ENCODE peak calls at places on chromosomes 2 and 18, in nine cellular contexts. One of them, this sample, is unnamed.

GRCh38 chr2:29223851-29224692 is 108.9 kb downstream of the CLIP4 start:
- DNase-seq in heart right ventricle: no peak
- DNase-seq in AG04450: peak; percentile 11
- DNase-seq in heart left ventricle: peak; percentile 41
- DNase-seq in lung: peak; percentile 44
- DNase-seq in H9: no peak
- DNase-seq in cardiac muscle cell: no peak
- DNase-seq in CD8-positive, alpha-beta memory T cell: no peak
- DNase-seq in SJSA1: no peak
- DNase-seq in this sample: no peak

GRCh38 chr2:172655091-172655837 is 80.4 kb upstream of the RAPGEF4 start:
- DNase-seq in heart right ventricle: no peak
- DNase-seq in AG04450: peak; percentile 72
- DNase-seq in heart left ventricle: no peak
- DNase-seq in lung: no peak
- DNase-seq in H9: no peak
- DNase-seq in cardiac muscle cell: no peak
- DNase-seq in CD8-positive, alpha-beta memory T cell: no peak
- DNase-seq in SJSA1: peak; percentile 50
- DNase-seq in this sample: no peak

GRCh38 chr2:120771556-120772208 is 36.0 kb downstream of the GLI2 start:
- DNase-seq in heart right ventricle: peak; percentile 45
- DNase-seq in AG04450: peak; percentile 72
- DNase-seq in heart left ventricle: no peak
- DNase-seq in lung: no peak
- DNase-seq in H9: no peak
- DNase-seq in cardiac muscle cell: no peak
- DNase-seq in CD8-positive, alpha-beta memory T cell: no peak
- DNase-seq in SJSA1: peak; percentile 94
- DNase-seq in this sample: no peak

GRCh38 chr2:72824224-72824842 is 1.5 kb downstream of the EXOC6B start:
- DNase-seq in heart right ventricle: no peak
- DNase-seq in AG04450: no peak
- DNase-seq in heart left ventricle: no peak
- DNase-seq in lung: no peak
- DNase-seq in H9: no peak
- DNase-seq in cardiac muscle cell: no peak
- DNase-seq in CD8-positive, alpha-beta memory T cell: no peak
- DNase-seq in SJSA1: no peak
- DNase-seq in this sample: no peak

GRCh38 chr2:8628870-8629209 is 53.0 kb upstream of the ID2 start:
- DNase-seq in heart right ventricle: no peak
- DNase-seq in AG04450: no peak
- DNase-seq in heart left ventricle: no peak
- DNase-seq in lung: no peak
- DNase-seq in H9: no peak
- DNase-seq in cardiac muscle cell: no peak
- DNase-seq in CD8-positive, alpha-beta memory T cell: no peak
- DNase-seq in SJSA1: no peak
- DNase-seq in this sample: no peak

GRCh38 chr2:24613154-24613814 is 122.2 kb downstream of the NCOA1 start:
- DNase-seq in heart right ventricle: no peak
- DNase-seq in AG04450: peak; percentile 27
- DNase-seq in heart left ventricle: no peak
- DNase-seq in lung: no peak
- DNase-seq in H9: peak; percentile 73
- DNase-seq in cardiac muscle cell: peak; percentile 38
- DNase-seq in CD8-positive, alpha-beta memory T cell: peak; percentile 9
- DNase-seq in SJSA1: no peak
- DNase-seq in this sample: no peak

GRCh38 chr2:70771446-70771845 is 3.4 kb upstream of the ADD2 start:
- DNase-seq in heart right ventricle: no peak
- DNase-seq in AG04450: no peak
- DNase-seq in heart left ventricle: no peak
- DNase-seq in lung: no peak
- DNase-seq in H9: no peak
- DNase-seq in cardiac muscle cell: no peak
- DNase-seq in CD8-positive, alpha-beta memory T cell: no peak
- DNase-seq in SJSA1: no peak
- DNase-seq in this sample: no peak

GRCh38 chr2:218217366-218218309 is 649 bp downstream of the ARPC2 start:
- DNase-seq in heart right ventricle: peak; percentile 61
- DNase-seq in AG04450: no peak
- DNase-seq in heart left ventricle: peak; percentile 67
- DNase-seq in lung: peak; percentile 67
- DNase-seq in H9: peak; percentile 36
- DNase-seq in cardiac muscle cell: peak; percentile 50
- DNase-seq in CD8-positive, alpha-beta memory T cell: peak; percentile 63
- DNase-seq in SJSA1: peak; percentile 67
- DNase-seq in this sample: peak; percentile 75

GRCh38 chr18:5588529-5588928 is 44.7 kb upstream of the EPB41L3 start:
- DNase-seq in heart right ventricle: no peak
- DNase-seq in AG04450: no peak
- DNase-seq in heart left ventricle: no peak
- DNase-seq in lung: no peak
- DNase-seq in H9: no peak
- DNase-seq in cardiac muscle cell: no peak
- DNase-seq in CD8-positive, alpha-beta memory T cell: no peak
- DNase-seq in SJSA1: no peak
- DNase-seq in this sample: no peak

GRCh38 chr2:47065343-47065742 is 89.8 kb downstream of the STPG4 start:
- DNase-seq in heart right ventricle: no peak
- DNase-seq in AG04450: no peak
- DNase-seq in heart left ventricle: no peak
- DNase-seq in lung: no peak
- DNase-seq in H9: no peak
- DNase-seq in cardiac muscle cell: no peak
- DNase-seq in CD8-positive, alpha-beta memory T cell: no peak
- DNase-seq in SJSA1: no peak
- DNase-seq in this sample: no peak

GRCh38 chr2:158557752-158558151 is 101.0 kb downstream of the PKP4 start:
- DNase-seq in heart right ventricle: no peak
- DNase-seq in AG04450: no peak
- DNase-seq in heart left ventricle: no peak
- DNase-seq in lung: no peak
- DNase-seq in H9: no peak
- DNase-seq in cardiac muscle cell: no peak
- DNase-seq in CD8-positive, alpha-beta memory T cell: no peak
- DNase-seq in SJSA1: no peak
- DNase-seq in this sample: no peak

GRCh38 chr18:59087391-59087790 is 52.3 kb upstream of the SEC11C start:
- DNase-seq in heart right ventricle: no peak
- DNase-seq in AG04450: no peak
- DNase-seq in heart left ventricle: no peak
- DNase-seq in lung: no peak
- DNase-seq in H9: no peak
- DNase-seq in cardiac muscle cell: no peak
- DNase-seq in CD8-positive, alpha-beta memory T cell: no peak
- DNase-seq in SJSA1: no peak
- DNase-seq in this sample: no peak

GRCh38 chr2:98134138-98134537 is 47.2 kb downstream of the VWA3B start:
- DNase-seq in heart right ventricle: peak; percentile 24
- DNase-seq in AG04450: no peak
- DNase-seq in heart left ventricle: peak; percentile 48
- DNase-seq in lung: peak; percentile 29
- DNase-seq in H9: peak; percentile 53
- DNase-seq in cardiac muscle cell: no peak
- DNase-seq in CD8-positive, alpha-beta memory T cell: no peak
- DNase-seq in SJSA1: peak; percentile 33
- DNase-seq in this sample: no peak

GRCh38 chr18:70288851-70289328 is at the start of gene SOCS6:
- DNase-seq in heart right ventricle: peak; percentile 77
- DNase-seq in AG04450: peak; percentile 15
- DNase-seq in heart left ventricle: peak; percentile 67
- DNase-seq in lung: peak; percentile 70
- DNase-seq in H9: peak; percentile 57
- DNase-seq in cardiac muscle cell: peak; percentile 78
- DNase-seq in CD8-positive, alpha-beta memory T cell: peak; percentile 5
- DNase-seq in SJSA1: peak; percentile 71
- DNase-seq in this sample: peak; percentile 84

GRCh38 chr2:223762853-223763252 is 74.5 kb downstream of the AP1S3 start:
- DNase-seq in heart right ventricle: no peak
- DNase-seq in AG04450: no peak
- DNase-seq in heart left ventricle: no peak
- DNase-seq in lung: no peak
- DNase-seq in H9: no peak
- DNase-seq in cardiac muscle cell: no peak
- DNase-seq in CD8-positive, alpha-beta memory T cell: no peak
- DNase-seq in SJSA1: no peak
- DNase-seq in this sample: no peak

GRCh38 chr2:145623136-145623535 is 1103.2 kb upstream of the ZEB2 start:
- DNase-seq in heart right ventricle: no peak
- DNase-seq in AG04450: no peak
- DNase-seq in heart left ventricle: no peak
- DNase-seq in lung: no peak
- DNase-seq in H9: no peak
- DNase-seq in cardiac muscle cell: no peak
- DNase-seq in CD8-positive, alpha-beta memory T cell: no peak
- DNase-seq in SJSA1: no peak
- DNase-seq in this sample: no peak

GRCh38 chr18:46413684-46414083 is 243.3 kb downstream of the LOXHD1 start:
- DNase-seq in heart right ventricle: no peak
- DNase-seq in AG04450: no peak
- DNase-seq in heart left ventricle: no peak
- DNase-seq in lung: no peak
- DNase-seq in H9: no peak
- DNase-seq in cardiac muscle cell: no peak
- DNase-seq in CD8-positive, alpha-beta memory T cell: no peak
- DNase-seq in SJSA1: no peak
- DNase-seq in this sample: no peak

GRCh38 chr18:30406728-30407127 is 635.8 kb downstream of the DSC3 start:
- DNase-seq in heart right ventricle: no peak
- DNase-seq in AG04450: no peak
- DNase-seq in heart left ventricle: no peak
- DNase-seq in lung: no peak
- DNase-seq in H9: no peak
- DNase-seq in cardiac muscle cell: no peak
- DNase-seq in CD8-positive, alpha-beta memory T cell: no peak
- DNase-seq in SJSA1: no peak
- DNase-seq in this sample: no peak

GRCh38 chr2:159612255-159612901 is 4.0 kb downstream of the BAZ2B start:
- DNase-seq in heart right ventricle: no peak
- DNase-seq in AG04450: no peak
- DNase-seq in heart left ventricle: no peak
- DNase-seq in lung: no peak
- DNase-seq in H9: no peak
- DNase-seq in cardiac muscle cell: peak; percentile 64
- DNase-seq in CD8-positive, alpha-beta memory T cell: no peak
- DNase-seq in SJSA1: no peak
- DNase-seq in this sample: no peak

GRCh38 chr18:59911600-59911999 is 11.8 kb downstream of the PMAIP1 start:
- DNase-seq in heart right ventricle: no peak
- DNase-seq in AG04450: no peak
- DNase-seq in heart left ventricle: no peak
- DNase-seq in lung: no peak
- DNase-seq in H9: no peak
- DNase-seq in cardiac muscle cell: no peak
- DNase-seq in CD8-positive, alpha-beta memory T cell: no peak
- DNase-seq in SJSA1: no peak
- DNase-seq in this sample: no peak

GRCh38 chr2:67660015-67660602 is 263.0 kb downstream of the ETAA1 start:
- DNase-seq in heart right ventricle: no peak
- DNase-seq in AG04450: no peak
- DNase-seq in heart left ventricle: no peak
- DNase-seq in lung: no peak
- DNase-seq in H9: no peak
- DNase-seq in cardiac muscle cell: no peak
- DNase-seq in CD8-positive, alpha-beta memory T cell: no peak
- DNase-seq in SJSA1: no peak
- DNase-seq in this sample: no peak
- H3K27ac ChIP-seq in heart right ventricle: no peak overlapping the region
- H3K27ac ChIP-seq in AG04450: no peak overlapping the region
- H3K27ac ChIP-seq in heart left ventricle: no peak overlapping the region
- H3K27ac ChIP-seq in lung: no peak overlapping the region
- H3K27ac ChIP-seq in H9: no peak overlapping the region
- H3K27ac ChIP-seq in cardiac muscle cell: no peak overlapping the region
- H3K27ac ChIP-seq in CD8-positive, alpha-beta memory T cell: no peak overlapping the region
- H3K27ac ChIP-seq in SJSA1: no peak overlapping the region
- H3K27ac ChIP-seq in this sample: no peak overlapping the region

GRCh38 chr18:28972333-28972732 is 795.4 kb upstream of the CDH2 start:
- DNase-seq in heart right ventricle: no peak
- DNase-seq in AG04450: no peak
- DNase-seq in heart left ventricle: no peak
- DNase-seq in lung: no peak
- DNase-seq in H9: no peak
- DNase-seq in cardiac muscle cell: no peak
- DNase-seq in CD8-positive, alpha-beta memory T cell: no peak
- DNase-seq in SJSA1: no peak
- DNase-seq in this sample: no peak

GRCh38 chr18:28973324-28973723 is 796.4 kb upstream of the CDH2 start:
- DNase-seq in heart right ventricle: no peak
- DNase-seq in AG04450: no peak
- DNase-seq in heart left ventricle: no peak
- DNase-seq in lung: no peak
- DNase-seq in H9: no peak
- DNase-seq in cardiac muscle cell: no peak
- DNase-seq in CD8-positive, alpha-beta memory T cell: no peak
- DNase-seq in SJSA1: no peak
- DNase-seq in this sample: no peak

GRCh38 chr18:28974504-28974903 is 797.6 kb upstream of the CDH2 start:
- DNase-seq in heart right ventricle: no peak
- DNase-seq in AG04450: no peak
- DNase-seq in heart left ventricle: no peak
- DNase-seq in lung: no peak
- DNase-seq in H9: no peak
- DNase-seq in cardiac muscle cell: no peak
- DNase-seq in CD8-positive, alpha-beta memory T cell: no peak
- DNase-seq in SJSA1: no peak
- DNase-seq in this sample: no peak
- H3K9me3 ChIP-seq in heart right ventricle: no peaks in the 10 kb centered on the region
- H3K9me3 ChIP-seq in AG04450: no peaks in the 10 kb centered on the region
- H3K9me3 ChIP-seq in heart left ventricle: no peaks in the 10 kb centered on the region
- H3K9me3 ChIP-seq in lung: peaks cover 2% of the 10 kb centered on the region
- H3K9me3 ChIP-seq in H9: no peaks in the 10 kb centered on the region
- H3K9me3 ChIP-seq in cardiac muscle cell: no peaks in the 10 kb centered on the region
- H3K9me3 ChIP-seq in CD8-positive, alpha-beta memory T cell: no peaks in the 10 kb centered on the region
- H3K9me3 ChIP-seq in SJSA1: no peaks in the 10 kb centered on the region
- H3K9me3 ChIP-seq in this sample: no peaks in the 10 kb centered on the region

GRCh38 chr18:12416108-12416729 is 8.5 kb downstream of the PRELID3A start:
- DNase-seq in heart right ventricle: no peak
- DNase-seq in AG04450: no peak
- DNase-seq in heart left ventricle: no peak
- DNase-seq in lung: no peak
- DNase-seq in H9: no peak
- DNase-seq in cardiac muscle cell: no peak
- DNase-seq in CD8-positive, alpha-beta memory T cell: no peak
- DNase-seq in SJSA1: no peak
- DNase-seq in this sample: no peak
- H3K27ac ChIP-seq in heart right ventricle: no peak overlapping the region
- H3K27ac ChIP-seq in AG04450: peak overlapping the region; percentile 11
- H3K27ac ChIP-seq in heart left ventricle: no peak overlapping the region
- H3K27ac ChIP-seq in lung: no peak overlapping the region
- H3K27ac ChIP-seq in H9: no peak overlapping the region
- H3K27ac ChIP-seq in cardiac muscle cell: no peak overlapping the region
- H3K27ac ChIP-seq in CD8-positive, alpha-beta memory T cell: no peak overlapping the region
- H3K27ac ChIP-seq in SJSA1: peak overlapping the region; percentile 72
- H3K27ac ChIP-seq in this sample: peak overlapping the region; percentile 19

DNA sequence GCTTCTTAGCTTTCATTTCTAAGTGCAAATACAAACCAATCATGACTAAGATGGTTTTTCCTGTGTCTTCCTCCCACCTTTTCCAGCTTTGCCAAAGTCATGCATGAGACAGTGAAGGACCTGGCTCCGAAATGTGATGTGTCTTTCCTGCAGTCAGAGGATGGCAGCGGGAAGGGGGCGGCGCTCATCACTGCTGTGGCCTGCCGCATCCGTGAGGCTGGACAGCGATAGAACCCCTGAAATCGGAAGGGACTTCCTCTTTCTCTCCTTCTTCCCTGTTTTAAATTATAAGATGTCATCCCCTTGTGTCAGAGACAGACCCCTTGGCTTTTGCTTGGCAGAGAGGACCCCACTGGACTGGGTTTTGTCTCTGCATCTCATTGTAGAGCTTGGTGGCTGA is 56.8 kb downstream of the HK2 start:
- DNase-seq in heart right ventricle: no peak
- DNase-seq in AG04450: no peak
- DNase-seq in heart left ventricle: no peak
- DNase-seq in lung: no peak
- DNase-seq in H9: no peak
- DNase-seq in cardiac muscle cell: no peak
- DNase-seq in CD8-positive, alpha-beta memory T cell: no peak
- DNase-seq in SJSA1: no peak
- DNase-seq in this sample: no peak
- H3K9me3 ChIP-seq in heart right ventricle: no peaks in the 10 kb centered on the region
- H3K9me3 ChIP-seq in AG04450: peaks cover 5% of the 10 kb centered on the region
- H3K9me3 ChIP-seq in heart left ventricle: no peaks in the 10 kb centered on the region
- H3K9me3 ChIP-seq in lung: peaks cover 1% of the 10 kb centered on the region
- H3K9me3 ChIP-seq in H9: no peaks in the 10 kb centered on the region
- H3K9me3 ChIP-seq in cardiac muscle cell: no peaks in the 10 kb centered on the region
- H3K9me3 ChIP-seq in CD8-positive, alpha-beta memory T cell: no peaks in the 10 kb centered on the region
- H3K9me3 ChIP-seq in SJSA1: no peaks in the 10 kb centered on the region
- H3K9me3 ChIP-seq in this sample: no peaks in the 10 kb centered on the region

This sample was measured in pancreas.